ENCODE peak calls at places on chromosomes 12 and 14, in eight cellular contexts. X is cardiac muscle cell; O is upper lobe of right lung; H is esophagus squamous epithelium; R is CD8-positive, alpha-beta T cell; P is heart right ventricle; M is WERI-Rb-1; Z is uterus. F is an unnamed sample.

GRCh38 chr12:122841544-122842321 is 6.5 kb downstream of the HIP1R start:
- DNase-seq in P (no peak), H (no peak), O (no peak), M (no peak), Z (no peak), R (no peak), X (no peak), F (peak)

GRCh38 chr12:49244161-49244560 is 20.7 kb upstream of the TUBA1C start:
- DNase-seq in P (no peak), O (no peak), H (no peak), Z (no peak), R (no peak), M (no peak), X (peak), F (no peak)

GRCh38 chr14:102696332-102696731 is 80.9 kb upstream of the TRAF3 start:
- DNase-seq in R (no peak), O (no peak), X (no peak), Z (no peak), P (no peak), H (no peak), M (no peak), F (no peak)

GRCh38 chr12:101857043-101857558 is 20.3 kb upstream of the DRAM1 start:
- DNase-seq in M (no peak), O (no peak), R (no peak), X (peak), Z (no peak), H (no peak), P (no peak), F (no peak)

GRCh38 chr14:74882103-74882920 is 596 bp downstream of the DLST start:
- DNase-seq in P (peak), H (no peak), R (peak), O (peak), Z (peak), X (peak), M (no peak), F (no peak)

GRCh38 chr14:64409509-64409908 is 21.4 kb downstream of the MTHFD1 start:
- DNase-seq in X (no peak), M (no peak), P (no peak), H (no peak), R (no peak), Z (no peak), O (no peak), F (no peak)

GRCh38 chr14:74508844-74509428 is 15.4 kb downstream of the ISCA2 start:
- DNase-seq in R (no peak), H (no peak), M (no peak), P (no peak), X (no peak), Z (no peak), O (peak), F (peak)

GRCh38 chr14:76227450-76228050 is 75.8 kb downstream of the GPATCH2L start:
- DNase-seq in O (no peak), M (no peak), X (peak), Z (no peak), R (no peak), H (no peak), P (no peak), F (no peak)

GRCh38 chr14:62694075-62694474 is 351.2 kb downstream of the KCNH5 start:
- DNase-seq in R (no peak), M (no peak), X (peak), P (no peak), O (no peak), H (no peak), Z (no peak), F (no peak)

GRCh38 chr12:124915249-124916236 is 1.1 kb upstream of the UBC start:
- DNase-seq in R (no peak), P (no peak), Z (no peak), H (no peak), O (peak), M (no peak), X (peak), F (no peak)

GRCh38 chr14:37171678-37172023 is 755 bp downstream of the SLC25A21 start:
- DNase-seq in H (no peak), M (no peak), O (no peak), R (no peak), Z (no peak), X (no peak), P (no peak), F (no peak)
- H3K4me3 ChIP-seq in H (peak), M (no peak), O (peak), R (no peak), Z (peak), X (peak), P (peak), F (peak)

GRCh38 chr12:17511369-17511768 is 578.6 kb downstream of the RERGL start:
- DNase-seq in H (no peak), M (no peak), R (no peak), Z (no peak), O (no peak), X (no peak), P (no peak), F (no peak)
- TF ChIP-seq CTCF in H (no peak), M (no peak), R (no peak), Z (no peak), O (no peak), X (no peak), P (no peak), F (no peak)

GRCh38 chr12:77231548-77231947 is 166.2 kb upstream of the E2F7 start:
- DNase-seq in H (no peak), X (peak), O (peak), Z (peak), R (no peak), M (no peak), P (peak), F (no peak)
- H3K27ac ChIP-seq in H (peak), X (no peak), O (peak), Z (peak), R (no peak), M (no peak), P (no peak), F (no peak)

GRCh38 chr12:53352331-53353258 is 16.4 kb upstream of the SP7 start:
- DNase-seq in R (peak), O (peak), P (peak), X (peak), M (peak), Z (peak), H (peak), F (peak)
- H3K4me3 ChIP-seq in R (no peak), O (no peak), P (no peak), X (no peak), M (no peak), Z (no peak), H (no peak), F (no peak)

GRCh38 chr14:94000986-94001385 is 3.9 kb downstream of the CCDC197 start:
- DNase-seq in X (no peak), M (no peak), P (no peak), O (no peak), H (no peak), R (no peak), Z (no peak), F (no peak)
- TF ChIP-seq CTCF in X (no peak), M (no peak), P (no peak), O (no peak), H (no peak), R (no peak), Z (no peak), F (no peak)

GRCh38 chr12:63814146-63814774 is 30.2 kb upstream of the SRGAP1 start:
- DNase-seq in Z (no peak), X (no peak), M (no peak), R (no peak), P (no peak), H (no peak), O (no peak), F (no peak)
- H3K27ac ChIP-seq in Z (no peak), X (no peak), M (no peak), R (no peak), P (no peak), H (no peak), O (no peak), F (no peak)

DNA sequence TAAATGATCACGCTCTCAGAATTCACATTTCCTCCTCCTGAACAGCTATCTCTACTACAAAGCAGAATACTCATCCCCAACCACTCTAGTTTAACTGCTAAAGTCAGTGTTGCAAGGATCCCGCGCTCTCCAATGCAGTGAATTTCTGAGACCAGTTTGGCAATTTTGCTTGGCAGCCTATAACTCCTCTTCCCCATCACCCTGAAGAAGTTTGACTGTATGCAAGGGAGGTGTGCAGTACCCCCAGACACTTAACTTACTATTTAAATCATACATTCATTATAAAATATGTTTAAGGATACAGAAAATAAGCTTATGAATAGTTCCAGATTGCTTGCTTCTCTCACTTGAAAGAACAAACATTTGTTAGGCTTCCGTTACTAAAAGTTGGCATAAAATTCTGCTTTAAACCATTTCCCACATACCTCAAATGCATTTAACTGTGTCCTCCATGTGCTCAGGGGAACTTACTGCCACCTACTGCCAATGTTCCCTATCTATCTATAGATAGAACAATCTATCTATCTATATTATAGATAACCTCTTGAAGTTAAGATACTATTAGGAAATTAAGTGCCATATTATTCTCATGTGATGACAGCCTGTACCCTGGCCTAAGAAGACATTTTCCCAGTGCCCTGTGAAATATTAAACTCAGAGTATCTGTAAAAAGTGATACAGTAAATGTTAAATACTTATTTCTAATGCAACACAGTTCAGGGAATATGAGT is 2.4 kb downstream of the LGR5 start:
- DNase-seq in M (no peak), R (no peak), Z (no peak), H (no peak), O (no peak), X (no peak), P (no peak), F (no peak)
- H3K4me3 ChIP-seq in M (no peak), R (no peak), Z (no peak), H (no peak), O (no peak), X (no peak), P (no peak), F (no peak)

GRCh38 chr12:20194171-20194570 is 174.2 kb upstream of the PDE3A start:
- DNase-seq in O (no peak), M (peak), P (no peak), H (no peak), X (peak), R (no peak), Z (peak), F (no peak)
- TF ChIP-seq CTCF in O (peak), M (peak), P (peak), H (no peak), X (peak), R (no peak), Z (no peak), F (no peak)

F was measured in coronary artery.